ENCODE peak calls at places on chromosomes 12 and 14, in nine cellular contexts. E is lower lobe of right lung, U is keratinocyte, P is prostate gland, W is hepatocyte, N is tibial artery, Y is heart right ventricle, H is fibroblast of lung, C is fibroblast of the aortic adventitia. A is an unnamed sample.

GRCh38 chr12:24615967-24616411 is 332.9 kb downstream of the BCAT1 start:
- DNase-seq in E (no peak), U (no peak), P (no peak), W (peak), N (no peak), Y (no peak), H (peak), C (peak), A (no peak)

GRCh38 chr12:116277393-116278258 is at the start of gene MED13L:
- DNase-seq in E (peak), U (no peak), P (peak), W (peak), N (peak), Y (peak), H (peak), C (peak), A (no peak)

GRCh38 chr12:49622501-49623141 is 740 bp upstream of the PRPF40B start:
- DNase-seq in E (no peak), U (no peak), P (no peak), W (peak), N (no peak), Y (no peak), H (peak), C (no peak), A (no peak)

GRCh38 chr12:105409881-105410471 is 79.5 kb downstream of the C12orf75 start:
- DNase-seq in E (peak), U (no peak), P (no peak), W (peak), N (peak), Y (peak), H (peak), C (peak), A (no peak)

GRCh38 chr12:4681732-4682131 is 32.8 kb downstream of the NDUFA9 start:
- DNase-seq in E (no peak), U (no peak), P (no peak), W (no peak), N (no peak), Y (no peak), H (no peak), C (no peak), A (no peak)

GRCh38 chr12:107359382-107359781 is 266.0 kb upstream of the CRY1 start:
- DNase-seq in E (no peak), U (no peak), P (no peak), W (no peak), N (no peak), Y (no peak), H (peak), C (no peak), A (no peak)

GRCh38 chr12:81809829-81810595 is 50.9 kb upstream of the PPFIA2 start:
- DNase-seq in E (no peak), U (no peak), P (no peak), W (no peak), N (no peak), Y (no peak), H (peak), C (peak), A (no peak)

GRCh38 chr12:75047885-75048525 is 161.6 kb downstream of the KCNC2 start:
- DNase-seq in E (no peak), U (no peak), P (no peak), W (no peak), N (no peak), Y (no peak), H (no peak), C (no peak), A (no peak)

GRCh38 chr14:45198551-45198950 is 54.5 kb downstream of the MIS18BP1 start:
- DNase-seq in E (no peak), U (peak), P (peak), W (no peak), N (no peak), Y (no peak), H (peak), C (peak), A (no peak)

GRCh38 chr14:23175823-23176222 is 7.6 kb downstream of the SLC7A8 start:
- DNase-seq in E (no peak), U (no peak), P (no peak), W (no peak), N (no peak), Y (no peak), H (no peak), C (peak), A (no peak)

GRCh38 chr14:101754893-101755292 is 6.6 kb upstream of the PPP2R5C start:
- DNase-seq in E (no peak), U (no peak), P (no peak), W (no peak), N (no peak), Y (no peak), H (no peak), C (no peak), A (no peak)

GRCh38 chr14:77037886-77038511 is 9.5 kb upstream of the IRF2BPL start:
- DNase-seq in E (peak), U (no peak), P (no peak), W (no peak), N (peak), Y (no peak), H (peak), C (peak), A (no peak)

GRCh38 chr12:120119395-120119973 is 2.9 kb upstream of the RAB35 start:
- DNase-seq in E (no peak), U (no peak), P (no peak), W (no peak), N (no peak), Y (no peak), H (peak), C (peak), A (no peak)

GRCh38 chr14:22977684-22978486 is 4.5 kb downstream of the AJUBA start:
- DNase-seq in E (peak), U (peak), P (peak), W (peak), N (no peak), Y (peak), H (peak), C (peak), A (no peak)

GRCh38 chr14:73795974-73796373 is 55.7 kb upstream of the PTGR2 start:
- DNase-seq in E (no peak), U (no peak), P (no peak), W (peak), N (no peak), Y (no peak), H (peak), C (peak), A (peak)

GRCh38 chr12:99769581-99769980 is 122.0 kb downstream of the GARIN6 start:
- DNase-seq in E (no peak), U (no peak), P (no peak), W (no peak), N (no peak), Y (no peak), H (no peak), C (no peak), A (no peak)

GRCh38 chr12:104478396-104479140 is 21.8 kb downstream of the CHST11 start:
- DNase-seq in E (peak), U (no peak), P (no peak), W (no peak), N (no peak), Y (no peak), H (peak), C (no peak), A (no peak)

GRCh38 chr12:57517187-57517586 is 3.1 kb downstream of the DDIT3 start:
- DNase-seq in E (no peak), U (no peak), P (peak), W (no peak), N (no peak), Y (no peak), H (peak), C (peak), A (no peak)
- H3K4me3 ChIP-seq in E (no peak), U (no peak), P (no peak), W (no peak), N (peak), Y (peak), H (no peak), C (peak), A (no peak)

DNA sequence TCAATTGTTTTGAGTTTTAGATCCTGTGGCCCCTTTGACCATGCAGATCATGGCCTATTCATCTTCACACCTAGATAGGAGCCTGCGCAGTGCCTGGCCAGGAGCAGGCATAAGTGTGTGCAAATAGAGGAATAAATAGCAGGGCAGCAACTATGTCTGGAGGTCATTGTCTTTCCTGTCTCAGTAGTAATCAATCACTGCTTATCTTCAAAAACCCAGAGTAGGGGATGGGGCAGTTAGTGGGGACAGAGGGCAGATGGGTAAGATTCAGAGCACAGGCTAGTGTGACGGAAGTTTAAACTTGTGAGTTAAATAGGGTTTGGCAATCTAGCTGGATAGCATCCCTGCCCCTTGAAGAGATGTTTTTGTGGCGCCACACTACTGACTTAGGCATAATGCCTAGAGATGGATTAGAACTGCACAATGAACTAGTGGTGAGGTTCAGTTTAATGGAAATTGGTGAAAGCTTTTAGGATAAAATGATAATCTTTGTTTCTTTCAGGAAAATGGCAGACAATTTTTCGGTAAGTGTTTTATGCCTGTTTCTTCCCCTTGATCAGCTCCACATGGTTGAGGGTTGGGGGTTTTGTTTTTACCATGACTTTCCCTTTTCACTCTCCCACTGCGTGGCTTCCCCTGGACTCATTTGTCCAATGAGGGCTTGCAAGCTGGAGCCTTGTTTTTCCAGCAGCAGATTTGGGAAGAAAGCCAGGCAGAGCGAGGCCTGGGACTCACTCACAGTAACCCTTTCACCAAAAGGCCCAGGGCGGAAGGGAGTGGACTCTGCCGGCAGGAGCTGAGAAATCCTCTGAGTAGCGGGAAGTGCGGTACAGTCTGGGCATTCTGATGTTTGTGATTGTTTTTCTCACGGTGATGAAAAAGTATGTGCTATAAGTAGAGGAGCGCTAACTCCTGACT is 8.1 kb downstream of the LGALS3 start:
- DNase-seq in E (no peak), U (no peak), P (no peak), W (no peak), N (peak), Y (peak), H (peak), C (peak), A (no peak)
- TF ChIP-seq CTCF in E (no peak), U (no peak), P (no peak), W (no peak), N (no peak), Y (peak), H (no peak), C (peak), A (no peak)

GRCh38 chr12:121795029-121795977 is 1.8 kb upstream of the RHOF start:
- DNase-seq in E (peak), U (no peak), P (peak), W (peak), N (peak), Y (peak), H (peak), C (peak), A (no peak)
- H3K4me3 ChIP-seq in E (peak), U (no peak), P (no peak), W (no peak), N (peak), Y (peak), H (peak), C (no peak), A (peak)

GRCh38 chr12:87870061-87870460 is 159.1 kb downstream of the C12orf50 start:
- DNase-seq in E (no peak), U (no peak), P (no peak), W (no peak), N (no peak), Y (no peak), H (peak), C (peak), A (peak)

GRCh38 chr12:87870493-87870892 is 158.7 kb downstream of the C12orf50 start:
- DNase-seq in E (no peak), U (no peak), P (no peak), W (no peak), N (no peak), Y (no peak), H (no peak), C (no peak), A (no peak)

GRCh38 chr12:87871061-87871460 is 158.1 kb downstream of the C12orf50 start:
- DNase-seq in E (no peak), U (no peak), P (no peak), W (no peak), N (no peak), Y (no peak), H (peak), C (peak), A (no peak)

GRCh38 chr12:87866602-87867292 is 162.5 kb downstream of the C12orf50 start:
- DNase-seq in E (no peak), U (no peak), P (no peak), W (peak), N (no peak), Y (no peak), H (peak), C (peak), A (no peak)
- TF ChIP-seq CTCF in E (peak), U (peak), P (no peak), W (peak), N (no peak), Y (no peak), H (peak), C (peak), A (peak)

DNA sequence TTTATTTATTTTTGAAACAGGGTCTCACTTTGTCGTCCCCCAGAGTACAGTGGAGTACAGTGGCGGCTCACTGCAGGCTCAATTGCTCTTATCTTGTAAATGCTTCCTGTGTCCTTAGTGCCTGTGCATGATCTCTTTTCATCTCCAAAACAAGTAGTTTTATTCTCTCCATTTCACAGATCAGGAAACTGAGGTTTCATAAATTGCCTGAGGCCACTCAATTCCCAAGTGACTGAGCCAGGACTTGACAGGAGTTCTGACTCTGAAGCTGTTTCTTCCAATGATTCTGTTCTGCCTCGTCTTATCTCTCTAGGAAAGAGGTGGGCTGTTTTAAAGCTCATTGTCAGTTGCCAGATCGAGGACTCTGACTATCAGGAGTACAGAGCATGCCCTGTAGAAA is 11.3 kb upstream of the GPR68 start:
- DNase-seq in E (no peak), U (no peak), P (no peak), W (no peak), N (no peak), Y (no peak), H (no peak), C (no peak), A (no peak)
- H3K4me3 ChIP-seq in E (no peak), U (no peak), P (no peak), W (no peak), N (no peak), Y (no peak), H (no peak), C (no peak), A (no peak)

GRCh38 chr14:33839193-33840076 is 111.4 kb downstream of the EGLN3 start:
- DNase-seq in E (peak), U (no peak), P (peak), W (peak), N (peak), Y (peak), H (peak), C (peak), A (peak)
- TF ChIP-seq CTCF in E (peak), U (peak), P (peak), W (peak), N (peak), Y (peak), H (peak), C (peak), A (peak)

GRCh38 chr12:53623986-53624385 is 2.2 kb downstream of the ATF7 start:
- DNase-seq in E (no peak), U (no peak), P (peak), W (no peak), N (peak), Y (no peak), H (peak), C (peak), A (no peak)

GRCh38 chr12:53624453-53624852 is 1.7 kb downstream of the ATF7 start:
- DNase-seq in E (no peak), U (no peak), P (no peak), W (peak), N (no peak), Y (no peak), H (peak), C (peak), A (no peak)

GRCh38 chr12:53622724-53623123 is 3.5 kb downstream of the ATF7 start:
- DNase-seq in E (no peak), U (no peak), P (no peak), W (no peak), N (no peak), Y (no peak), H (no peak), C (no peak), A (no peak)

GRCh38 chr12:53624956-53625355 is 1.2 kb downstream of the ATF7 start:
- DNase-seq in E (no peak), U (no peak), P (no peak), W (no peak), N (no peak), Y (no peak), H (no peak), C (peak), A (no peak)

GRCh38 chr12:53623526-53623925 is 2.7 kb downstream of the ATF7 start:
- DNase-seq in E (no peak), U (no peak), P (peak), W (peak), N (peak), Y (no peak), H (peak), C (peak), A (no peak)
- H3K4me3 ChIP-seq in E (peak), U (peak), P (peak), W (peak), N (peak), Y (peak), H (peak), C (peak), A (peak)

A was measured in epithelial cell of proximal tubule.